ENCODE peak calls at places on chromosomes 16 and 17, in eight cellular contexts. One of them, this sample, is unnamed.

GRCh38 chr16:81495321-81496234 is 51.0 kb downstream of the CMIP start:
- DNase-seq in mesothelial cell of epicardium: no peak
- DNase-seq in adrenal gland: peak; percentile 71
- DNase-seq in uterus: no peak
- DNase-seq in HL-60: peak; percentile 48
- DNase-seq in fibroblast of lung: no peak
- DNase-seq in CD8-positive, alpha-beta T cell: no peak
- DNase-seq in Calu3: no peak
- DNase-seq in this sample: no peak

GRCh38 chr16:61362583-61362982 is 673.7 kb downstream of the CDH8 start:
- DNase-seq in adrenal gland: no peak
- DNase-seq in uterus: no peak
- DNase-seq in fibroblast of lung: no peak
- DNase-seq in mesothelial cell of epicardium: no peak
- DNase-seq in Calu3: no peak
- DNase-seq in HL-60: no peak
- DNase-seq in CD8-positive, alpha-beta T cell: no peak
- DNase-seq in this sample: no peak

GRCh38 chr17:59454633-59455105 is 110.7 kb upstream of the DHX40 start:
- DNase-seq in CD8-positive, alpha-beta T cell: no peak
- DNase-seq in adrenal gland: no peak
- DNase-seq in mesothelial cell of epicardium: no peak
- DNase-seq in uterus: no peak
- DNase-seq in Calu3: no peak
- DNase-seq in fibroblast of lung: no peak
- DNase-seq in HL-60: no peak
- DNase-seq in this sample: no peak

GRCh38 chr16:53099318-53100130 is 44.7 kb downstream of the CHD9 start:
- DNase-seq in Calu3: peak; percentile 97
- DNase-seq in fibroblast of lung: peak; percentile 97
- DNase-seq in HL-60: peak; percentile 89
- DNase-seq in adrenal gland: peak; percentile 98
- DNase-seq in CD8-positive, alpha-beta T cell: peak; percentile 38
- DNase-seq in uterus: peak; percentile 92
- DNase-seq in mesothelial cell of epicardium: peak; percentile 39
- DNase-seq in this sample: peak; percentile 70

GRCh38 chr16:56346131-56346890 is 79.0 kb downstream of the AMFR start:
- DNase-seq in mesothelial cell of epicardium: no peak
- DNase-seq in adrenal gland: no peak
- DNase-seq in Calu3: no peak
- DNase-seq in uterus: no peak
- DNase-seq in CD8-positive, alpha-beta T cell: no peak
- DNase-seq in HL-60: no peak
- DNase-seq in fibroblast of lung: no peak
- DNase-seq in this sample: no peak

GRCh38 chr16:46975165-46975564 is 1.7 kb upstream of the DNAJA2 start:
- DNase-seq in HL-60: no peak
- DNase-seq in adrenal gland: no peak
- DNase-seq in uterus: no peak
- DNase-seq in fibroblast of lung: no peak
- DNase-seq in mesothelial cell of epicardium: no peak
- DNase-seq in CD8-positive, alpha-beta T cell: no peak
- DNase-seq in Calu3: no peak
- DNase-seq in this sample: no peak

GRCh38 chr17:32492281-32492623 is 5.5 kb downstream of the CDK5R1 start:
- DNase-seq in mesothelial cell of epicardium: no peak
- DNase-seq in adrenal gland: no peak
- DNase-seq in fibroblast of lung: no peak
- DNase-seq in Calu3: no peak
- DNase-seq in uterus: no peak
- DNase-seq in CD8-positive, alpha-beta T cell: no peak
- DNase-seq in HL-60: no peak
- DNase-seq in this sample: no peak

GRCh38 chr16:69741951-69742904 is 12.5 kb downstream of the NOB1 start:
- DNase-seq in Calu3: peak; percentile 85
- DNase-seq in CD8-positive, alpha-beta T cell: no peak
- DNase-seq in mesothelial cell of epicardium: peak; percentile 48
- DNase-seq in uterus: peak; percentile 69
- DNase-seq in HL-60: no peak
- DNase-seq in fibroblast of lung: peak; percentile 21
- DNase-seq in adrenal gland: peak; percentile 93
- DNase-seq in this sample: peak; percentile 86

GRCh38 chr16:58047557-58048348 is 22.2 kb downstream of the MMP15 start:
- DNase-seq in CD8-positive, alpha-beta T cell: no peak
- DNase-seq in adrenal gland: no peak
- DNase-seq in Calu3: no peak
- DNase-seq in uterus: no peak
- DNase-seq in fibroblast of lung: no peak
- DNase-seq in HL-60: no peak
- DNase-seq in mesothelial cell of epicardium: no peak
- DNase-seq in this sample: no peak

GRCh38 chr17:50533720-50534148 is 1.2 kb downstream of the EPN3 start:
- DNase-seq in HL-60: no peak
- DNase-seq in mesothelial cell of epicardium: no peak
- DNase-seq in fibroblast of lung: peak; percentile 41
- DNase-seq in Calu3: peak; percentile 64
- DNase-seq in CD8-positive, alpha-beta T cell: no peak
- DNase-seq in adrenal gland: peak; percentile 91
- DNase-seq in uterus: peak; percentile 75
- DNase-seq in this sample: peak; percentile 60

GRCh38 chr17:59401725-59402124 is 70.3 kb downstream of the YPEL2 start:
- DNase-seq in fibroblast of lung: no peak
- DNase-seq in HL-60: no peak
- DNase-seq in mesothelial cell of epicardium: no peak
- DNase-seq in adrenal gland: no peak
- DNase-seq in uterus: no peak
- DNase-seq in Calu3: no peak
- DNase-seq in CD8-positive, alpha-beta T cell: no peak
- DNase-seq in this sample: no peak

GRCh38 chr17:59378621-59379194 is 47.3 kb downstream of the YPEL2 start:
- DNase-seq in adrenal gland: no peak
- DNase-seq in uterus: peak; percentile 30
- DNase-seq in Calu3: no peak
- DNase-seq in HL-60: no peak
- DNase-seq in fibroblast of lung: peak; percentile 93
- DNase-seq in CD8-positive, alpha-beta T cell: no peak
- DNase-seq in mesothelial cell of epicardium: no peak
- DNase-seq in this sample: no peak

GRCh38 chr17:48228720-48229119 is 121.2 kb downstream of the SNX11 start:
- DNase-seq in adrenal gland: no peak
- DNase-seq in mesothelial cell of epicardium: no peak
- DNase-seq in CD8-positive, alpha-beta T cell: no peak
- DNase-seq in Calu3: no peak
- DNase-seq in uterus: no peak
- DNase-seq in fibroblast of lung: no peak
- DNase-seq in HL-60: no peak
- DNase-seq in this sample: no peak

GRCh38 chr16:10181196-10182162 is 749 bp downstream of the GRIN2A start:
- DNase-seq in HL-60: peak; percentile 43
- DNase-seq in uterus: peak; percentile 60
- DNase-seq in mesothelial cell of epicardium: peak; percentile 70
- DNase-seq in CD8-positive, alpha-beta T cell: no peak
- DNase-seq in fibroblast of lung: peak; percentile 71
- DNase-seq in Calu3: peak; percentile 93
- DNase-seq in adrenal gland: peak; percentile 63
- DNase-seq in this sample: no peak

GRCh38 chr16:85765273-85765672 is 14.4 kb upstream of the C16orf74 start:
- DNase-seq in adrenal gland: no peak
- DNase-seq in uterus: no peak
- DNase-seq in fibroblast of lung: no peak
- DNase-seq in Calu3: no peak
- DNase-seq in HL-60: no peak
- DNase-seq in mesothelial cell of epicardium: no peak
- DNase-seq in CD8-positive, alpha-beta T cell: no peak
- DNase-seq in this sample: no peak

DNA sequence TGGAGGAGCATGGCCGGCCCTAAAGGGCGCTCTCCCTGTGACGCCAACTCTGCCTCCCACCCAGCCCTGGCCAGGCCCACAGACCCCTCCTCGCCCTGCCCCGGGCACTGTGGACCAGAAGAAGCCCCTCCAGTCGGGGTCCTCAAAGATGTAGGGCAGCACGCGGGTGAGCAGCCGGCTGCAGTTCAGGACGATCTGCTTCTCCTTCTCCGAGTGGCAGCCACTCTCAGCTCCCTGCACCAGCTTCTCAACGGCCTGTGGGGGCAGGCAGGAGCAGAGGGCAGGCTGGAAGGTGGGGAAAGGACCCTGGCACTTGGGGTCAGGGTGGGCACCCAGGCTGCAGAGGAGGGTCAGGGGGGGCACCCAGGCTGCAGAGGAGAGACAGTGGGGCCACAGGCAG is 8.9 kb downstream of the HID1 start:
- DNase-seq in adrenal gland: no peak
- DNase-seq in fibroblast of lung: no peak
- DNase-seq in Calu3: no peak
- DNase-seq in uterus: no peak
- DNase-seq in CD8-positive, alpha-beta T cell: no peak
- DNase-seq in mesothelial cell of epicardium: no peak
- DNase-seq in HL-60: peak; percentile 38
- DNase-seq in this sample: no peak
- TF ChIP-seq CTCF in adrenal gland: no peak
- TF ChIP-seq CTCF in fibroblast of lung: no peak
- TF ChIP-seq CTCF in Calu3: peak; percentile 13
- TF ChIP-seq CTCF in uterus: no peak
- TF ChIP-seq CTCF in CD8-positive, alpha-beta T cell: no peak
- TF ChIP-seq CTCF in mesothelial cell of epicardium: no peak
- TF ChIP-seq CTCF in HL-60: no peak
- TF ChIP-seq CTCF in this sample: no peak

DNA sequence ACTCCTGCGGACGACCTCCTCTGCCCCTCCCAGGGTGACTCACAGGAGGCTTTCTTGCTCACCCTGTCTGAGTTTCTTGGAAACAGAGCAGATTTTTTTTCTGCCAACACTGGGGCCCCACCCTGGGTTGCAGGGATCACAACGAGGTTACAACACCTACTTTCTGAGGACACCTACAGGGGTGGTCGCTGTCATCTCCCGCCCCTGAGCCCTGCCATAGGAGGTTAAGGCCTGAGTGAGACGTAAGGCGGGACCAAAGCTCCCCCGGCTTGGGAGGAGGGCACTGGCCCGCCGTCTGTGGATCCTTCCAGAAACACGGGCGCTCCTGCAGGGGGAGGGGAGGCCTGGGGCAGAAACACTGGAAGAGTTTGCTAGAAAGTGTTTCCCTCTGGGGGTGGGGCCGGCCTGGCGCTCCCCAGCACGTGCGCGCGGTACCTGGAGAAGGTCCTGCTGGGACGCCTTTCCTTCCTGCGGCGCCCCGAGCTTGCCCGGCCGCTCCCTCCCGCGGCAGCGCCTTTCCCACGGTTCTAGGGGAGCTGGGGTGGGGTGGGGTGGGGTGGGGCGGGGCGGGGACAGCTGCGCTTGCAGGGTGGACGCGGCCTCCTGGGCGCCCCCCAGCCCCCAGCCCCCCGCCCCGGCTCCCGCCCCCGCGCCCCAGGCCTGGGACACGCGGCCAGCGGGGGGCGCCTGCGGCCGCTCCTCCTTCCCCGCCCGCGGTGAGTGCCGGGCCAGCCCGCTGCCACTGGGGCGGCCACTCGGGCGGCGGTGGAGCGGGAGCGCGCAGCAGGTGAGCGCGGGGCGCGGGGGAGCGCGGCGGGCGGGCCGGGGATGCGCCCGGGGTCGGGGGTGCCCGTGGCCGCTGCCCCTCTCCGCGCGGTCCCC is 20.7 kb upstream of the ADCY7 start:
- DNase-seq in CD8-positive, alpha-beta T cell: no peak
- DNase-seq in mesothelial cell of epicardium: no peak
- DNase-seq in fibroblast of lung: peak; percentile 66
- DNase-seq in HL-60: peak; percentile 21
- DNase-seq in uterus: no peak
- DNase-seq in Calu3: peak; percentile 82
- DNase-seq in adrenal gland: no peak
- DNase-seq in this sample: no peak
- TF ChIP-seq CTCF in CD8-positive, alpha-beta T cell: no peak
- TF ChIP-seq CTCF in mesothelial cell of epicardium: no peak
- TF ChIP-seq CTCF in fibroblast of lung: no peak
- TF ChIP-seq CTCF in HL-60: no peak
- TF ChIP-seq CTCF in uterus: peak; percentile 44
- TF ChIP-seq CTCF in Calu3: peak; percentile 45
- TF ChIP-seq CTCF in adrenal gland: no peak
- TF ChIP-seq CTCF in this sample: peak; percentile 26

GRCh38 chr16:16167927-16168326 is 55.4 kb downstream of the ABCC6 start:
- DNase-seq in mesothelial cell of epicardium: no peak
- DNase-seq in uterus: no peak
- DNase-seq in CD8-positive, alpha-beta T cell: no peak
- DNase-seq in adrenal gland: no peak
- DNase-seq in Calu3: no peak
- DNase-seq in HL-60: no peak
- DNase-seq in fibroblast of lung: no peak
- DNase-seq in this sample: no peak
- TF ChIP-seq CTCF in mesothelial cell of epicardium: no peak
- TF ChIP-seq CTCF in uterus: no peak
- TF ChIP-seq CTCF in CD8-positive, alpha-beta T cell: no peak
- TF ChIP-seq CTCF in adrenal gland: no peak
- TF ChIP-seq CTCF in Calu3: no peak
- TF ChIP-seq CTCF in HL-60: no peak
- TF ChIP-seq CTCF in fibroblast of lung: no peak
- TF ChIP-seq CTCF in this sample: no peak

GRCh38 chr17:78781339-78782304 is at the start of gene CYTH1:
- DNase-seq in uterus: peak; percentile 50
- DNase-seq in CD8-positive, alpha-beta T cell: no peak
- DNase-seq in fibroblast of lung: no peak
- DNase-seq in mesothelial cell of epicardium: no peak
- DNase-seq in HL-60: peak; percentile 41
- DNase-seq in Calu3: peak; percentile 43
- DNase-seq in adrenal gland: peak; percentile 71
- DNase-seq in this sample: no peak

GRCh38 chr17:78779848-78780247 is 2.2 kb downstream of the CYTH1 start:
- DNase-seq in adrenal gland: peak; percentile 29
- DNase-seq in Calu3: no peak
- DNase-seq in HL-60: no peak
- DNase-seq in CD8-positive, alpha-beta T cell: peak; percentile 55
- DNase-seq in mesothelial cell of epicardium: no peak
- DNase-seq in fibroblast of lung: no peak
- DNase-seq in uterus: no peak
- DNase-seq in this sample: no peak

GRCh38 chr17:78780852-78781338 is 1.2 kb downstream of the CYTH1 start:
- DNase-seq in HL-60: no peak
- DNase-seq in fibroblast of lung: no peak
- DNase-seq in mesothelial cell of epicardium: no peak
- DNase-seq in CD8-positive, alpha-beta T cell: no peak
- DNase-seq in Calu3: no peak
- DNase-seq in uterus: no peak
- DNase-seq in adrenal gland: peak; percentile 56
- DNase-seq in this sample: no peak

GRCh38 chr17:78777886-78778285 is 4.2 kb downstream of the CYTH1 start:
- DNase-seq in mesothelial cell of epicardium: no peak
- DNase-seq in fibroblast of lung: no peak
- DNase-seq in HL-60: no peak
- DNase-seq in CD8-positive, alpha-beta T cell: no peak
- DNase-seq in adrenal gland: no peak
- DNase-seq in uterus: no peak
- DNase-seq in Calu3: no peak
- DNase-seq in this sample: no peak

DNA sequence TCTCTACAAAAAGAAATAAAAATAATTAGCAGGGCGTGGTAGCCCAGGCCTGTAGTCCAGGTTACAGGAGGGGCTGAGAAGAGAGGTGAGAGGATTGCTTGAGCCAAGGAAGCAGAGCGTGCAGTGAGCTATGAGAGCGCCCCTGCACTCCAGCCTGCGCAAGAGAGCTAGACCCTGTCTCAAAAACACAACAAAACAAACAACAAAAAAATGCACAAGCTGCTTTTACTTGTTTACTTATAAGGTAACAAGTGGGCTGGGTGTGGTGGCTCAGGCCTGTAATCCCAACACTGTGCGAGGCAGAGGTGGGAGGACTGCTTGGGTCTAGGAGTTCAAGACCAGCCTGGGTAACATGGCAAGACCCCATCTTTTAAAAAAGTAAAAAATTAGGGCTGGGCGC is 1.7 kb downstream of the CYTH1 start:
- DNase-seq in CD8-positive, alpha-beta T cell: no peak
- DNase-seq in Calu3: no peak
- DNase-seq in adrenal gland: peak; percentile 29
- DNase-seq in HL-60: no peak
- DNase-seq in mesothelial cell of epicardium: no peak
- DNase-seq in fibroblast of lung: no peak
- DNase-seq in uterus: no peak
- DNase-seq in this sample: no peak
- TF ChIP-seq CTCF in CD8-positive, alpha-beta T cell: no peak
- TF ChIP-seq CTCF in Calu3: no peak
- TF ChIP-seq CTCF in adrenal gland: no peak
- TF ChIP-seq CTCF in HL-60: no peak
- TF ChIP-seq CTCF in mesothelial cell of epicardium: no peak
- TF ChIP-seq CTCF in fibroblast of lung: no peak
- TF ChIP-seq CTCF in uterus: no peak
- TF ChIP-seq CTCF in this sample: no peak